ENCODE peak calls at places on chromosomes 3 and 15, in eight cellular contexts. Q is IMR-90, F is H1, L is spleen, G is right lobe of liver, J is HepG2, B is HCT116, U is GM12892. I is an unnamed sample.
A peak's percentile ranks its signal among the peaks of the same experiment; 100 is the strongest.

GRCh38 chr3:10205461-10206165 is 40.9 kb downstream of the IRAK2 start:
- DNase-seq in Q (peak; percentile 95), F (no peak), L (no peak), G (no peak), J (no peak), B (peak; percentile 80), U (no peak), I (no peak)

GRCh38 chr3:128846501-128846900 is 32.9 kb upstream of the ACAD9 start:
- DNase-seq in Q (no peak), F (no peak), L (no peak), G (no peak), J (no peak), B (no peak), U (no peak), I (peak; percentile 64)

GRCh38 chr15:31235298-31236183 is 91.1 kb upstream of the KLF13 start:
- DNase-seq in Q (no peak), F (no peak), L (peak; percentile 63), G (peak; percentile 64), J (no peak), B (no peak), U (no peak), I (peak; percentile 58)

GRCh38 chr3:52535411-52536111 is 844 bp upstream of the UQCC5 start:
- DNase-seq in Q (no peak), F (no peak), L (peak; percentile 56), G (no peak), J (no peak), B (no peak), U (no peak), I (peak; percentile 32)

GRCh38 chr3:197244751-197245150 is 53.7 kb downstream of the DLG1 start:
- DNase-seq in Q (no peak), F (no peak), L (no peak), G (no peak), J (no peak), B (no peak), U (no peak), I (no peak)

GRCh38 chr15:52440414-52440813 is 88.3 kb downstream of the MYO5A start:
- DNase-seq in Q (peak; percentile 42), F (no peak), L (no peak), G (no peak), J (peak; percentile 9), B (peak; percentile 45), U (no peak), I (no peak)

GRCh38 chr3:124563376-124563775 is 166.9 kb upstream of the UMPS start:
- DNase-seq in Q (peak; percentile 36), F (no peak), L (no peak), G (no peak), J (no peak), B (no peak), U (no peak), I (peak; percentile 5)

GRCh38 chr3:19147905-19148767 is at the start of gene KCNH8:
- DNase-seq in Q (no peak), F (peak; percentile 68), L (peak; percentile 79), G (peak; percentile 49), J (no peak), B (no peak), U (peak; percentile 9), I (no peak)

GRCh38 chr3:22474706-22475470 is 723.9 kb upstream of the ZNF385D start:
- DNase-seq in Q (no peak), F (no peak), L (no peak), G (no peak), J (no peak), B (no peak), U (no peak), I (no peak)

GRCh38 chr3:142886938-142887337 is 1.9 kb downstream of the PCOLCE2 start:
- DNase-seq in Q (peak; percentile 50), F (no peak), L (no peak), G (no peak), J (no peak), B (no peak), U (no peak), I (peak; percentile 23)

GRCh38 chr15:90049666-90050604 is 48.8 kb downstream of the ZNF710 start:
- DNase-seq in Q (no peak), F (no peak), L (no peak), G (peak; percentile 27), J (no peak), B (no peak), U (no peak), I (peak; percentile 47)

GRCh38 chr3:196541684-196542445 is 26.5 kb downstream of the WDR53 start:
- DNase-seq in Q (no peak), F (no peak), L (no peak), G (no peak), J (no peak), B (no peak), U (no peak), I (no peak)

GRCh38 chr15:66834863-66835557 is 133.0 kb downstream of the SMAD6 start:
- DNase-seq in Q (no peak), F (peak; percentile 71), L (peak; percentile 53), G (no peak), J (no peak), B (no peak), U (no peak), I (no peak)

GRCh38 chr15:88630798-88631463 is 7.9 kb upstream of the ISG20 start:
- DNase-seq in Q (no peak), F (no peak), L (peak; percentile 70), G (no peak), J (no peak), B (no peak), U (no peak), I (no peak)

GRCh38 chr15:60766391-60767128 is 287.6 kb upstream of the ICE2 start:
- DNase-seq in Q (no peak), F (no peak), L (no peak), G (no peak), J (peak; percentile 18), B (no peak), U (no peak), I (no peak)

GRCh38 chr3:95797081-95797480 is 1017.3 kb upstream of the EPHA6 start:
- DNase-seq in Q (no peak), F (no peak), L (no peak), G (no peak), J (no peak), B (no peak), U (no peak), I (no peak)

GRCh38 chr3:104279617-104280016 is 1087.1 kb upstream of the ALCAM start:
- DNase-seq in Q (peak; percentile 50), F (no peak), L (no peak), G (no peak), J (no peak), B (no peak), U (no peak), I (no peak)

DNA sequence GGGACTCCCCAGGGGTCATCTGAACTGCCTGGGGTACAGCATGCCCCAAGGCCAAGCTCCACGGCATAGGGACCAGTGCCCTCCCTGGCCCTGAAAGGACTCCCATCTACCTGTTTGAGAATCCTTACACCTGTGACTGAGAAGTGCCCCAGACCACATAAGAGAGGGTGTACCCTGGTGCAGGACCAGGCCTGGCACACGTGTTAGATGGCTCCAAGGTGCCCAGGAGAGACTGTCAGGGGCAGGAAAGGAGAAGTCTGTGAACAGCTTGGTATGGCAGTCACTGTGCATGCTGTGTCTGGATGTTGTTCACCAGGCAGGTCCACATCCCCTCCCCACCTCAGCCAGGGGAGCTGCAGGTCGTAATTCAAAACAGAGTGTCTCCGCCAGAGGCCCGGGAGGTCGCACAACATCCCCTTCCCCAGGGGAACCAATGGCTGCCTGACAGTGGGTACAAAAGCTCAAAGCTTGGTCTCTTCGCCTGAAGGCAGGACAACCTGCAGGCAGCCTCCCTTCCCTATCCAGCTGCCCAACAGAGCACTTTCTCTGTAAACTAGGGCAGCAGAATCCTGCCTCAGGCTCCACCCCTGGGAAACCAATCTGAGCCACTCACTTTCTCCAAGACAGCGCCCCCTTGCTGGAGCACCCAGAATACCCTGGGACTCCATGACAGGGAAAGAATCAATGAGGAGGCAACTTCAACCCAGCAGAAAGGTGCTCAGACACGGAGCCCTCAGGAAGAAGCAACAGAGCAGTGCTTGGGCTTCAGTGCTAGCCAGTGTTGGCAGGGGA is 3.9 kb downstream of the NUP210 start:
- DNase-seq in Q (no peak), F (peak; percentile 63), L (no peak), G (no peak), J (no peak), B (no peak), U (no peak), I (peak; percentile 27)
- TF ChIP-seq POLR2A in Q (no peak), F (no peak), L (no peak), G (no peak), J (no peak), B (no peak), U (no peak), I (no peak)

GRCh38 chr3:149688122-149688757 is 30.4 kb upstream of the WWTR1 start:
- DNase-seq in Q (no peak), F (no peak), L (no peak), G (no peak), J (no peak), B (no peak), U (no peak), I (no peak)

GRCh38 chr3:149686996-149687395 is 29.2 kb upstream of the WWTR1 start:
- DNase-seq in Q (no peak), F (no peak), L (no peak), G (no peak), J (no peak), B (no peak), U (no peak), I (no peak)
- TF ChIP-seq POLR2A in Q (no peak), F (no peak), L (no peak), G (no peak), J (no peak), B (no peak), U (no peak), I (no peak)

DNA sequence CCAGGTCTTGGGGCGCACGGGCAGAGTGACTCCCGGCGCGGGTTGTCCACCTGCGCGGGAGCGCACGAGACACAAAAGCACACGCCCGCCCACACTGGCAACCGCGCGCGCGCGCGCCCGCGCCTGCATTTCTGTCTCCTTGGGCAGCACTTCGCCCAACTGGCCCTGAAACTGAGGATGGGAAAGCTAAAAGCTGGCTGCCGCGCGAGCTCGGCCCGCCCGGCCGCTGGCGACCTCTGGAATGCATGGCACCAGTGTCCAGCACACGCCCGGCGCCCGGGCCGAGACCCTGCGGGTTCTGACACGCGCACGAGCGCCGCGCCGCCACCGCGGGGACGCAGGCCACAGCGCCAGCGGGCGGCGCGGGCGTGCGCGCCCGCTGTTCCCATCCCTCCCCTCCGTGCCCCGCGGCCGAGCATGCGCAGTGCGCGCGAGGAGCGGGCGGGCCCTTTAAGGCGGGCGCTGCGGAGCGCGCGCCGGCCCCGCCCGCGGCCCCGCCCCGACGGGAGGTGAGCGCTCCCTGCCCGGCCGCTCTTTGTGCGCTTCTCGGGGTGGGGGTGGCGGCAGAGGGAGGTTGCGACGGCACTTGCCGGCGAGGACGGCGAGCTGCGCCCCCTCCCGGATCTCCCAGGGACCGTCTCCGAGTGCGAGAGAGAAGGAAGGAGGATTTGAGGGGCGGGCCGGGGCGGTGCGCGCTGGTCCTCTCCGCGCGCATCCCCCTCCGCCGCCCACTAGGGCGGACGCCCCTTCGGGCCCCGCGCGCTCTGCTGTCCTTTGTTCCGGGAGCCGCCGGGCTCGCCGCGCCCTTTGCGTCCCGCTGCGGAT is 1.1 kb upstream of the MEX3B start:
- DNase-seq in Q (peak; percentile 92), F (peak; percentile 98), L (peak; percentile 94), G (peak; percentile 89), J (peak; percentile 73), B (peak; percentile 76), U (peak; percentile 93), I (peak; percentile 95)
- TF ChIP-seq POLR2A in Q (peak; percentile 67), F (peak; percentile 66), L (no peak), G (peak; percentile 58), J (no peak), B (no peak), U (no peak), I (peak; percentile 90)

DNA sequence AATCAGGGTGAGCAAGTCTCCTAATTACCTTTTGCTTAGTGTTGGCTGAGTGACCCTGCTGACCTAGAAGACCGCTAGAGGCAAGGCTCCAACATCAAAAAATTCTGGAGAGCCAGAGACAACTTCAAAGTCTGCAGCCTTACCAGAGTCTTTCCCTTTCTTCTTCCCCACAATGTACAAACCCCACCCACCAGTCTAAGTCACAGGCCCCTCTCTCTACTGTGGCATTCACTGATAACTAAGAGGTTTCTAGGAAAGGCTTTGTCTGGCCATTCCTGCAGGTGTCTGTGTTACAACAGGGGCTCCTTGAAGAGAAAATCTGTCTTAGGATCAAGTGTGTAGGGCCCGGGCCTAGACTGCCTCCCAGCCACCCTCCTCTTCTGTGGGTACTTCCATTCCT is 523 bp downstream of the MYH15 start:
- DNase-seq in Q (no peak), F (no peak), L (no peak), G (no peak), J (no peak), B (no peak), U (no peak), I (no peak)
- TF ChIP-seq POLR2A in Q (no peak), F (no peak), L (no peak), G (no peak), J (no peak), B (no peak), U (no peak), I (no peak)